ENCODE peak calls at places on chromosomes 2 and 18, in four cellular contexts. C is GM18507, F is RCC 7860, G is GOT3. S is an unnamed sample.

GRCh38 chr2:102082591-102083586 is 59.7 kb upstream of the IL1R1 start:
- DNase-seq in F (peak), G (peak), C (no peak), S (peak)

GRCh38 chr2:38495880-38496279 is 106.8 kb downstream of the HNRNPLL start:
- DNase-seq in G (no peak), C (no peak), F (no peak), S (no peak)

GRCh38 chr2:240604291-240604938 is 17.9 kb downstream of the CAPN10 start:
- DNase-seq in F (peak), C (no peak), G (no peak), S (peak)

GRCh38 chr2:112149866-112150435 is 11.8 kb downstream of the FBLN7 start:
- DNase-seq in C (no peak), F (no peak), G (no peak), S (no peak)

GRCh38 chr2:238927746-238928519 is 80.0 kb downstream of the TWIST2 start:
- DNase-seq in C (no peak), F (no peak), G (no peak), S (no peak)

GRCh38 chr2:54588244-54588899 is 132.2 kb downstream of the SPTBN1 start:
- DNase-seq in C (no peak), F (no peak), G (no peak), S (no peak)

GRCh38 chr2:133780099-133780996 is 212.1 kb upstream of the NCKAP5 start:
- DNase-seq in F (peak), C (no peak), G (no peak), S (peak)

GRCh38 chr18:13308369-13308768 is 89.8 kb downstream of the LDLRAD4 start:
- DNase-seq in C (no peak), F (no peak), G (no peak), S (no peak)

GRCh38 chr2:70123051-70123828 is 36.0 kb downstream of the PCBP1 start:
- DNase-seq in G (no peak), C (no peak), F (no peak), S (peak)

GRCh38 chr2:173184031-173185004 is 108.7 kb downstream of the MAP3K20 start:
- DNase-seq in G (peak), C (no peak), F (peak), S (peak)

GRCh38 chr2:1623906-1624445 is 120.3 kb downstream of the PXDN start:
- DNase-seq in G (no peak), C (no peak), F (no peak), S (no peak)

GRCh38 chr18:66638856-66639621 is 35.1 kb upstream of the CDH19 start:
- DNase-seq in C (no peak), F (no peak), G (no peak), S (no peak)

GRCh38 chr2:230901006-230901405 is 24.0 kb downstream of the GPR55 start:
- DNase-seq in F (no peak), G (no peak), C (no peak), S (no peak)

GRCh38 chr2:10221443-10221842 is 81.3 kb upstream of the HPCAL1 start:
- DNase-seq in F (no peak), C (no peak), G (no peak), S (no peak)

GRCh38 chr2:234998404-234999211 is 46.8 kb downstream of the SH3BP4 start:
- DNase-seq in G (no peak), F (no peak), C (no peak), S (no peak)

GRCh38 chr18:12264854-12265253 is 10.7 kb downstream of the CIDEA start:
- DNase-seq in C (no peak), F (no peak), G (no peak), S (no peak)

GRCh38 chr18:12520442-12520992 is 112.8 kb downstream of the PRELID3A start:
- DNase-seq in G (no peak), C (no peak), F (no peak), S (no peak)

GRCh38 chr18:76953186-76953982 is 131.0 kb downstream of the ZNF236 start:
- DNase-seq in C (no peak), G (no peak), F (no peak), S (no peak)

GRCh38 chr2:102116675-102117471 is 25.7 kb upstream of the IL1R1 start:
- DNase-seq in C (no peak), F (no peak), G (no peak), S (no peak)

GRCh38 chr2:215881582-215881981 is 131.8 kb downstream of the MREG start:
- DNase-seq in F (no peak), C (no peak), G (no peak), S (no peak)

GRCh38 chr2:170221317-170222288 is 43.7 kb downstream of the MYO3B start:
- DNase-seq in G (no peak), C (no peak), F (no peak), S (peak)

GRCh38 chr18:49459404-49460171 is 857 bp downstream of the DYM start:
- DNase-seq in C (no peak), G (no peak), F (no peak), S (peak)

GRCh38 chr2:131076707-131077106 is 16.6 kb downstream of the FAM168B start:
- DNase-seq in F (no peak), G (no peak), C (no peak), S (no peak)

GRCh38 chr2:234725528-234726264 is 226.1 kb upstream of the SH3BP4 start:
- DNase-seq in C (no peak), F (no peak), G (no peak), S (peak)

GRCh38 chr2:191593622-191594416 is 84.1 kb upstream of the NABP1 start:
- DNase-seq in C (no peak), G (no peak), F (peak), S (peak)

GRCh38 chr2:2648094-2648493 is 317.0 kb upstream of the MYT1L start:
- DNase-seq in G (no peak), F (no peak), C (no peak), S (no peak)

GRCh38 chr2:63078852-63079606 is 28.4 kb downstream of the OTX1 start:
- DNase-seq in C (no peak), G (no peak), F (peak), S (peak)

GRCh38 chr18:35089918-35090550 is 48.8 kb downstream of the MAPRE2 start:
- DNase-seq in C (no peak), G (no peak), F (no peak), S (peak)

GRCh38 chr2:20052872-20053281 is 1.4 kb upstream of the LAPTM4A start:
- DNase-seq in G (no peak), C (no peak), F (peak), S (peak)

GRCh38 chr2:117958186-117958585 is 55.7 kb downstream of the CCDC93 start:
- DNase-seq in F (peak), G (no peak), C (no peak), S (peak)

GRCh38 chr2:234628953-234629352 is 132.1 kb upstream of the ARL4C start:
- DNase-seq in F (no peak), G (no peak), C (no peak), S (no peak)

GRCh38 chr2:54522624-54523281 is 66.6 kb downstream of the SPTBN1 start:
- DNase-seq in F (peak), G (no peak), C (peak), S (peak)

GRCh38 chr2:239821694-239822075 is 203.5 kb downstream of the NDUFA10 start:
- DNase-seq in C (no peak), F (no peak), G (no peak), S (no peak)